ENCODE peak calls at places on chromosomes 12 and 14, in nine cellular contexts. One of them, this sample, is unnamed.

GRCh38 chr14:24956104-24956503 is 93.8 kb downstream of the STXBP6 start:
- DNase-seq in HCT116: no peak
- DNase-seq in activated B cell treated with CpG ODN at 0.5 μM for 24 hours: no peak
- DNase-seq in neural progenitor cell: peak; percentile 42
- DNase-seq in Calu3: no peak
- DNase-seq in esophagus squamous epithelium: no peak
- DNase-seq in transverse colon: no peak
- DNase-seq in fibroblast of pulmonary artery: no peak
- DNase-seq in choroid plexus epithelial cell: no peak
- DNase-seq in this sample: no peak

GRCh38 chr14:30988509-30988908 is 36.9 kb upstream of the AP4S1 start:
- DNase-seq in HCT116: no peak
- DNase-seq in activated B cell treated with CpG ODN at 0.5 μM for 24 hours: no peak
- DNase-seq in neural progenitor cell: no peak
- DNase-seq in Calu3: no peak
- DNase-seq in esophagus squamous epithelium: no peak
- DNase-seq in transverse colon: no peak
- DNase-seq in fibroblast of pulmonary artery: peak; percentile 25
- DNase-seq in choroid plexus epithelial cell: peak; percentile 53
- DNase-seq in this sample: no peak

GRCh38 chr12:6635856-6636521 is at the start of gene LPAR5:
- DNase-seq in HCT116: peak; percentile 32
- DNase-seq in activated B cell treated with CpG ODN at 0.5 μM for 24 hours: peak; percentile 61
- DNase-seq in neural progenitor cell: no peak
- DNase-seq in Calu3: peak; percentile 70
- DNase-seq in esophagus squamous epithelium: no peak
- DNase-seq in transverse colon: peak; percentile 91
- DNase-seq in fibroblast of pulmonary artery: no peak
- DNase-seq in choroid plexus epithelial cell: peak; percentile 44
- DNase-seq in this sample: no peak

GRCh38 chr12:26845984-26846383 is 13.0 kb upstream of the ITPR2 start:
- DNase-seq in HCT116: no peak
- DNase-seq in activated B cell treated with CpG ODN at 0.5 μM for 24 hours: no peak
- DNase-seq in neural progenitor cell: no peak
- DNase-seq in Calu3: no peak
- DNase-seq in esophagus squamous epithelium: no peak
- DNase-seq in transverse colon: no peak
- DNase-seq in fibroblast of pulmonary artery: peak; percentile 98
- DNase-seq in choroid plexus epithelial cell: peak; percentile 98
- DNase-seq in this sample: no peak

GRCh38 chr14:36522972-36523685 is 3.1 kb upstream of the NKX2-1 start:
- DNase-seq in HCT116: no peak
- DNase-seq in activated B cell treated with CpG ODN at 0.5 μM for 24 hours: no peak
- DNase-seq in neural progenitor cell: peak; percentile 73
- DNase-seq in Calu3: no peak
- DNase-seq in esophagus squamous epithelium: no peak
- DNase-seq in transverse colon: no peak
- DNase-seq in fibroblast of pulmonary artery: no peak
- DNase-seq in choroid plexus epithelial cell: no peak
- DNase-seq in this sample: no peak

GRCh38 chr12:49887091-49887490 is 16.6 kb downstream of the FAIM2 start:
- DNase-seq in HCT116: no peak
- DNase-seq in activated B cell treated with CpG ODN at 0.5 μM for 24 hours: no peak
- DNase-seq in neural progenitor cell: no peak
- DNase-seq in Calu3: no peak
- DNase-seq in esophagus squamous epithelium: no peak
- DNase-seq in transverse colon: no peak
- DNase-seq in fibroblast of pulmonary artery: no peak
- DNase-seq in choroid plexus epithelial cell: no peak
- DNase-seq in this sample: no peak

GRCh38 chr12:10909462-10909861 is at the start of gene TAS2R13:
- DNase-seq in HCT116: no peak
- DNase-seq in activated B cell treated with CpG ODN at 0.5 μM for 24 hours: no peak
- DNase-seq in neural progenitor cell: no peak
- DNase-seq in Calu3: no peak
- DNase-seq in esophagus squamous epithelium: no peak
- DNase-seq in transverse colon: no peak
- DNase-seq in fibroblast of pulmonary artery: no peak
- DNase-seq in choroid plexus epithelial cell: no peak
- DNase-seq in this sample: no peak

GRCh38 chr12:94560416-94561221 is 89.7 kb downstream of the TMCC3 start:
- DNase-seq in HCT116: peak; percentile 35
- DNase-seq in activated B cell treated with CpG ODN at 0.5 μM for 24 hours: peak; percentile 39
- DNase-seq in neural progenitor cell: peak; percentile 52
- DNase-seq in Calu3: peak; percentile 77
- DNase-seq in esophagus squamous epithelium: no peak
- DNase-seq in transverse colon: peak; percentile 61
- DNase-seq in fibroblast of pulmonary artery: peak; percentile 18
- DNase-seq in choroid plexus epithelial cell: peak; percentile 71
- DNase-seq in this sample: no peak

GRCh38 chr14:81938341-81938740 is 404.7 kb upstream of the SEL1L start:
- DNase-seq in HCT116: no peak
- DNase-seq in activated B cell treated with CpG ODN at 0.5 μM for 24 hours: no peak
- DNase-seq in neural progenitor cell: no peak
- DNase-seq in Calu3: no peak
- DNase-seq in esophagus squamous epithelium: no peak
- DNase-seq in transverse colon: no peak
- DNase-seq in fibroblast of pulmonary artery: no peak
- DNase-seq in choroid plexus epithelial cell: no peak
- DNase-seq in this sample: no peak

GRCh38 chr14:68408680-68409079 is 384.2 kb downstream of the ZFP36L1 start:
- DNase-seq in HCT116: no peak
- DNase-seq in activated B cell treated with CpG ODN at 0.5 μM for 24 hours: no peak
- DNase-seq in neural progenitor cell: no peak
- DNase-seq in Calu3: no peak
- DNase-seq in esophagus squamous epithelium: no peak
- DNase-seq in transverse colon: no peak
- DNase-seq in fibroblast of pulmonary artery: peak; percentile 41
- DNase-seq in choroid plexus epithelial cell: peak; percentile 75
- DNase-seq in this sample: no peak

GRCh38 chr14:75046899-75047298 is 4.4 kb downstream of the MLH3 start:
- DNase-seq in HCT116: no peak
- DNase-seq in activated B cell treated with CpG ODN at 0.5 μM for 24 hours: no peak
- DNase-seq in neural progenitor cell: no peak
- DNase-seq in Calu3: no peak
- DNase-seq in esophagus squamous epithelium: no peak
- DNase-seq in transverse colon: no peak
- DNase-seq in fibroblast of pulmonary artery: peak; percentile 18
- DNase-seq in choroid plexus epithelial cell: no peak
- DNase-seq in this sample: no peak

GRCh38 chr12:63419119-63419518 is 249.2 kb downstream of the DPY19L2 start:
- DNase-seq in HCT116: peak; percentile 81
- DNase-seq in activated B cell treated with CpG ODN at 0.5 μM for 24 hours: no peak
- DNase-seq in neural progenitor cell: no peak
- DNase-seq in Calu3: peak; percentile 72
- DNase-seq in esophagus squamous epithelium: no peak
- DNase-seq in transverse colon: peak; percentile 12
- DNase-seq in fibroblast of pulmonary artery: no peak
- DNase-seq in choroid plexus epithelial cell: no peak
- DNase-seq in this sample: no peak

GRCh38 chr12:46523863-46524770 is 151.5 kb upstream of the SLC38A2 start:
- DNase-seq in HCT116: peak; percentile 91
- DNase-seq in activated B cell treated with CpG ODN at 0.5 μM for 24 hours: no peak
- DNase-seq in neural progenitor cell: no peak
- DNase-seq in Calu3: no peak
- DNase-seq in esophagus squamous epithelium: no peak
- DNase-seq in transverse colon: no peak
- DNase-seq in fibroblast of pulmonary artery: peak; percentile 87
- DNase-seq in choroid plexus epithelial cell: peak; percentile 84
- DNase-seq in this sample: peak; percentile 32

DNA sequence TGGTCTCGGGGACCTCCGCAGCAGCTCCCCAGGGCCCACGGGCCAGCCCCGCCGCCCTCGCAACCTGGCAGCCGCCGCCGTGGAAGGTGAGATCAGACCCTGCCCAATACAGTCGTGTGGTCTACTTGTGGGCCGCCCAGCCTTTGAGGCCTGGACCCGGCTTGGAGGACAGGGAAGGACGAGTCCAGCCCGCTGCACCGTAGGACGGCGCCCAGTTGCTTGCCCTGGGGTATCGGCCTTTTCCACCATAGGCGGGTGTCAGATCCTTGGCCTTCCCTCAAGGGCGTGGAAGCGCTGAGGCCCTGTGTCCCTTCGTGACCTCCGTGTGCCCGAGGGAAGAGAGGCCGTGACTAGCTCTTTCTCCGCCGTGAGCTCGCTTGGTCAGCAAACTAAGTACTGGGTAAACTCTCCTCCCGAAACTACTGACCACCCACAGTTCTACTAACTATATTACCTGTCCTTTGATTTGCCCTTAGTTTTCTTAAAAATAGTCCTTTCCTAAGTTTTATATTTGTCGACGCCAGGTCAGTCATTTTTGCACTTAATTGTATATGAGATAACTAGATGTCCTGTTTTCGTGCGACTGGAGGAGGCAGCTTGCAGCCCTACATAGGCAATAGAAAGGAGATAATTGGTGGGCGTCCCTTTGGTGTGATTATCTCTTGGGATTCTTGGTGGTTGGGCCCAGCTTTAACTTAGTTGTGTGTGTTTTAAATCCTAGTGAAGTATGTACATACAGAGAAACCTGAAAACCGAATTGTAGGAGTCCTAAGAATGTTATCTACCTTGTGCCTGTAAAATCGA is 766 bp downstream of the SLC25A3 start:
- DNase-seq in HCT116: no peak
- DNase-seq in activated B cell treated with CpG ODN at 0.5 μM for 24 hours: no peak
- DNase-seq in neural progenitor cell: peak; percentile 56
- DNase-seq in Calu3: peak; percentile 23
- DNase-seq in esophagus squamous epithelium: no peak
- DNase-seq in transverse colon: peak; percentile 52
- DNase-seq in fibroblast of pulmonary artery: no peak
- DNase-seq in choroid plexus epithelial cell: no peak
- DNase-seq in this sample: no peak
- TF ChIP-seq CTCF in HCT116: no peak
- TF ChIP-seq CTCF in activated B cell treated with CpG ODN at 0.5 μM for 24 hours: no peak
- TF ChIP-seq CTCF in neural progenitor cell: no peak
- TF ChIP-seq CTCF in Calu3: no peak
- TF ChIP-seq CTCF in esophagus squamous epithelium: no peak
- TF ChIP-seq CTCF in transverse colon: no peak
- TF ChIP-seq CTCF in fibroblast of pulmonary artery: no peak
- TF ChIP-seq CTCF in choroid plexus epithelial cell: no peak
- TF ChIP-seq CTCF in this sample: no peak

DNA sequence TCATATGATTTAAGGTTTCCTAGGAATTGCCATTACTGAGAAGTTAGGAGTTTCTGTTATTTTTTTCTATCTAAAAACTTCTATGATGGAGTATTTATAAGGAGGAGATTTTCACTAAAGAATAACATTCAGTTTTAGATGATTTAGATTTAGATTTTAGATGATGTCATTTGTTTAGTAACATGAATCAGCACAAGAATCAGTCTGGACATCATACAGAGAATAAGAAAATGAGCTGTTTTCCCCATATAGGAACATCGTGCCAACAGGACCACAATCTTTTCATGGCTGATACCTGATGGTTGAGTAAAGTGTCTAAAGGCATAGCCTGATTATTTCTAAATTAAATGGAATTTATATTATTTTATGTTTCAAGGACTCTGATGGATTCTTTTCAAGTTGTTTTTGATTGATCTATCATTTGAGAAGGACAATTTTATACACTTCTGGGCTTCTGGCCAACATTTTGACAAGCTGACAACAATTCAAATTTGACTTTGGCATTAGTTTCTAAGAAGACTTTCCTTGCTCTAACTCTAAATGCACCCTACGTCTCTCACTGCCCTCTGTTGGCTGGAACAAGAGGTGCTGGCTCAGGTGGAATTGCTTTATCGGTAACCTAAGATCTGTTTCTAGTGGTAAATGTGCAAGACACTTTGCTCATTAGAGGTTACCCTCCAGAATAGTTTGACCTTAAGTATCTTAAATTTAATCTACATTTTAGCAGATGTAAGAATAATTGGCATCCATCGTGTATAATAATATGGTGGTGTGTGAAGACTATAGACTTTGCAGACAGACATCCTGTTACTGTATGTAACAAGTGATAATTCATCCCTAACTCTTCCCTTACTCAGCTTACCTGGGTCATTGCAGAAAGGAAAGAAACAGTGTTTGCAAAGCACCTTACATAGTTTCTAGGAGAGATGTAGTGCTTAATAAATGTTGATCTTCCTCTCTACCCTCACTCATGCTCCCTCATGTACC is 42.8 kb upstream of the CPSF6 start:
- DNase-seq in HCT116: no peak
- DNase-seq in activated B cell treated with CpG ODN at 0.5 μM for 24 hours: no peak
- DNase-seq in neural progenitor cell: no peak
- DNase-seq in Calu3: peak; percentile 41
- DNase-seq in esophagus squamous epithelium: no peak
- DNase-seq in transverse colon: peak; percentile 11
- DNase-seq in fibroblast of pulmonary artery: peak; percentile 8
- DNase-seq in choroid plexus epithelial cell: peak; percentile 20
- DNase-seq in this sample: no peak
- TF ChIP-seq CTCF in HCT116: peak; percentile 40
- TF ChIP-seq CTCF in activated B cell treated with CpG ODN at 0.5 μM for 24 hours: no peak
- TF ChIP-seq CTCF in neural progenitor cell: no peak
- TF ChIP-seq CTCF in Calu3: peak; percentile 20
- TF ChIP-seq CTCF in esophagus squamous epithelium: peak; percentile 12
- TF ChIP-seq CTCF in transverse colon: peak; percentile 48
- TF ChIP-seq CTCF in fibroblast of pulmonary artery: peak; percentile 35
- TF ChIP-seq CTCF in choroid plexus epithelial cell: peak; percentile 47
- TF ChIP-seq CTCF in this sample: no peak

DNA sequence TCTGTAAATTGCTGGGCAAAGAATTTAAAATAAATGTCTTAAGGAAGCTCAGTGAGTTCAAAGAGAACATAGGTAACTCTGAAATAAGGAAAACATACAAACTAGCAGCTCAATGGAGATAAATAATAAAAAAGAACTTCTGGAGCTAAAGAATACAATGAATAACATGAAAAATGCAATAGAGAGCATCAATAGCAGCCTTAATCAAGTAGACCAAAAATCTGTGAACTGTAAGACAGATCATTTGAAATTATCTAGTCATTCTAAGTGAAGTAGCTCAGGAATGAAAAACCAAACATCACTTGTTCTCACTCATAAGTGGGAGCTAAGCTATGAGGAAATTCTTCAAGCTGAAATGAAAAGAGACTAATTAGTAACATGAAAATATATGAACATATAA is 5.8 kb upstream of the ABCC9 start:
- DNase-seq in HCT116: no peak
- DNase-seq in activated B cell treated with CpG ODN at 0.5 μM for 24 hours: no peak
- DNase-seq in neural progenitor cell: no peak
- DNase-seq in Calu3: no peak
- DNase-seq in esophagus squamous epithelium: no peak
- DNase-seq in transverse colon: no peak
- DNase-seq in fibroblast of pulmonary artery: no peak
- DNase-seq in choroid plexus epithelial cell: peak; percentile 7
- DNase-seq in this sample: no peak
- TF ChIP-seq CTCF in HCT116: no peak
- TF ChIP-seq CTCF in activated B cell treated with CpG ODN at 0.5 μM for 24 hours: no peak
- TF ChIP-seq CTCF in neural progenitor cell: no peak
- TF ChIP-seq CTCF in Calu3: no peak
- TF ChIP-seq CTCF in esophagus squamous epithelium: no peak
- TF ChIP-seq CTCF in transverse colon: no peak
- TF ChIP-seq CTCF in fibroblast of pulmonary artery: no peak
- TF ChIP-seq CTCF in choroid plexus epithelial cell: no peak
- TF ChIP-seq CTCF in this sample: no peak

GRCh38 chr12:2785017-2785416 is 9.8 kb upstream of the FKBP4 start:
- DNase-seq in HCT116: no peak
- DNase-seq in activated B cell treated with CpG ODN at 0.5 μM for 24 hours: no peak
- DNase-seq in neural progenitor cell: no peak
- DNase-seq in Calu3: no peak
- DNase-seq in esophagus squamous epithelium: no peak
- DNase-seq in transverse colon: no peak
- DNase-seq in fibroblast of pulmonary artery: no peak
- DNase-seq in choroid plexus epithelial cell: no peak
- DNase-seq in this sample: no peak

GRCh38 chr12:2779281-2779680 is 15.5 kb upstream of the FKBP4 start:
- DNase-seq in HCT116: no peak
- DNase-seq in activated B cell treated with CpG ODN at 0.5 μM for 24 hours: no peak
- DNase-seq in neural progenitor cell: peak; percentile 45
- DNase-seq in Calu3: peak; percentile 10
- DNase-seq in esophagus squamous epithelium: no peak
- DNase-seq in transverse colon: peak; percentile 41
- DNase-seq in fibroblast of pulmonary artery: no peak
- DNase-seq in choroid plexus epithelial cell: no peak
- DNase-seq in this sample: no peak

GRCh38 chr12:2783936-2784600 is 10.7 kb upstream of the FKBP4 start:
- DNase-seq in HCT116: peak; percentile 23
- DNase-seq in activated B cell treated with CpG ODN at 0.5 μM for 24 hours: peak; percentile 43
- DNase-seq in neural progenitor cell: peak; percentile 80
- DNase-seq in Calu3: peak; percentile 65
- DNase-seq in esophagus squamous epithelium: no peak
- DNase-seq in transverse colon: peak; percentile 67
- DNase-seq in fibroblast of pulmonary artery: peak; percentile 60
- DNase-seq in choroid plexus epithelial cell: peak; percentile 58
- DNase-seq in this sample: no peak
- TF ChIP-seq CTCF in HCT116: peak; percentile 89
- TF ChIP-seq CTCF in activated B cell treated with CpG ODN at 0.5 μM for 24 hours: no peak
- TF ChIP-seq CTCF in neural progenitor cell: peak; percentile 87
- TF ChIP-seq CTCF in Calu3: peak; percentile 60
- TF ChIP-seq CTCF in esophagus squamous epithelium: peak; percentile 75
- TF ChIP-seq CTCF in transverse colon: peak; percentile 92
- TF ChIP-seq CTCF in fibroblast of pulmonary artery: peak; percentile 98
- TF ChIP-seq CTCF in choroid plexus epithelial cell: peak; percentile 94
- TF ChIP-seq CTCF in this sample: peak; percentile 36

This sample was measured in omental fat pad.